ENCODE peak calls at places on chromosome 21, in five cellular contexts. P, L, A, Z and M are unnamed samples.
A peak's percentile ranks its signal among the peaks of the same experiment; 100 is the strongest.

GRCh38 chr21:41761211-41762181 is 5.4 kb downstream of the RIPK4 start:
- DNase-seq in L (peak; percentile 90), A (no peak), P (no peak), Z (peak; percentile 70), M (no peak)

GRCh38 chr21:33490991-33491372 is 534 bp downstream of the DNAJC28 start:
- DNase-seq in A (no peak), L (peak; percentile 25), Z (no peak), P (no peak), M (no peak)

GRCh38 chr21:44887807-44888580 is 14.5 kb upstream of the PTTG1IP start:
- DNase-seq in L (no peak), Z (no peak), P (no peak), A (peak; percentile 45), M (no peak)

GRCh38 chr21:30044447-30045064 is 104.8 kb upstream of the GRIK1 start:
- DNase-seq in A (peak; percentile 37), L (peak; percentile 27), P (peak; percentile 3), Z (no peak), M (peak; percentile 11)

GRCh38 chr21:44260791-44261190 is 906 bp downstream of the DNMT3L start:
- DNase-seq in L (no peak), P (no peak), A (no peak), Z (no peak), M (no peak)

GRCh38 chr21:38712076-38712475 is 93.7 kb upstream of the ETS2 start:
- DNase-seq in A (peak; percentile 8), P (no peak), Z (peak; percentile 28), L (peak; percentile 57), M (no peak)

GRCh38 chr21:39730418-39731107 is 14.4 kb upstream of the IGSF5 start:
- DNase-seq in L (no peak), A (no peak), P (no peak), Z (no peak), M (no peak)

GRCh38 chr21:31255846-31256395 is 88.1 kb downstream of the TIAM1 start:
- DNase-seq in A (no peak), Z (no peak), P (no peak), L (no peak), M (peak; percentile 26)

GRCh38 chr21:42439284-42440186 is 35.8 kb downstream of the UBASH3A start:
- DNase-seq in P (no peak), L (no peak), Z (no peak), A (no peak), M (no peak)

GRCh38 chr21:35764077-35764476 is 296.2 kb downstream of the SETD4 start:
- DNase-seq in P (no peak), A (no peak), Z (no peak), L (no peak), M (no peak)

GRCh38 chr21:45223236-45223992 is 64.3 kb downstream of the POFUT2 start:
- DNase-seq in Z (no peak), A (no peak), P (no peak), L (no peak), M (no peak)

GRCh38 chr21:29145354-29145782 is 14.9 kb downstream of the MAP3K7CL start:
- DNase-seq in L (peak; percentile 95), A (no peak), P (no peak), Z (peak; percentile 27), M (no peak)

GRCh38 chr21:46324390-46325072 is 575 bp downstream of the PCNT start:
- DNase-seq in Z (peak; percentile 75), A (peak; percentile 94), P (peak; percentile 77), L (peak; percentile 81), M (peak; percentile 95)

GRCh38 chr21:34807146-34807880 is 138.5 kb downstream of the CLIC6 start:
- DNase-seq in A (no peak), P (peak; percentile 54), Z (no peak), L (peak; percentile 98), M (no peak)

GRCh38 chr21:41360072-41360821 is 1.6 kb upstream of the MX2 start:
- DNase-seq in L (no peak), Z (peak; percentile 76), A (no peak), P (no peak), M (no peak)

GRCh38 chr21:41759214-41759840 is 7.5 kb downstream of the RIPK4 start:
- DNase-seq in P (no peak), A (no peak), L (peak; percentile 51), Z (no peak), M (no peak)

GRCh38 chr21:17731554-17731953 is 87.6 kb downstream of the C21orf91 start:
- DNase-seq in L (no peak), A (no peak), P (no peak), Z (no peak), M (no peak)

GRCh38 chr21:41213081-41213480 is 45.1 kb downstream of the BACE2 start:
- DNase-seq in Z (no peak), A (peak; percentile 39), P (no peak), L (no peak), M (peak; percentile 25)